ENCODE peak calls at places on chromosome 13, in six cellular contexts. I is HepG2, U is SK-N-SH, S is HCT116, C is GM12878, R is K562. K is an unnamed sample.

GRCh38 chr13:111389621-111390521 is 69.4 kb downstream of the TEX29 start:
- DNase-seq in S (no peak), C (no peak), R (no peak), I (no peak), U (no peak), K (no peak)

GRCh38 chr13:110874508-110874960 is 40.3 kb downstream of the ANKRD10 start:
- DNase-seq in R (peak; percentile 91), I (peak; percentile 37), U (peak; percentile 96), C (no peak), S (peak; percentile 39), K (peak; percentile 82)

GRCh38 chr13:101829484-101829883 is 377.0 kb downstream of the ITGBL1 start:
- DNase-seq in C (no peak), S (no peak), I (no peak), U (no peak), R (no peak), K (no peak)

GRCh38 chr13:47332149-47332548 is 435.3 kb upstream of the HTR2A start:
- DNase-seq in U (no peak), R (no peak), C (no peak), S (no peak), I (no peak), K (no peak)

GRCh38 chr13:24080134-24080533 is 80.4 kb upstream of the SPATA13 start:
- DNase-seq in S (no peak), U (no peak), R (no peak), C (no peak), I (no peak), K (no peak)

GRCh38 chr13:81664872-81665271 is 1323.9 kb upstream of the SPRY2 start:
- DNase-seq in I (no peak), C (no peak), S (no peak), U (no peak), R (no peak), K (no peak)

GRCh38 chr13:95588721-95589120 is 36.2 kb downstream of the CLDN10 start:
- DNase-seq in I (no peak), S (no peak), U (no peak), R (no peak), C (no peak), K (no peak)

GRCh38 chr13:42401376-42401775 is 129.4 kb downstream of the AKAP11 start:
- DNase-seq in S (no peak), C (no peak), I (no peak), U (no peak), R (no peak), K (no peak)

GRCh38 chr13:33678906-33679657 is 138.9 kb upstream of the RFC3 start:
- DNase-seq in S (no peak), C (peak; percentile 98), R (peak; percentile 5), I (peak; percentile 97), U (no peak), K (peak; percentile 15)

DNA sequence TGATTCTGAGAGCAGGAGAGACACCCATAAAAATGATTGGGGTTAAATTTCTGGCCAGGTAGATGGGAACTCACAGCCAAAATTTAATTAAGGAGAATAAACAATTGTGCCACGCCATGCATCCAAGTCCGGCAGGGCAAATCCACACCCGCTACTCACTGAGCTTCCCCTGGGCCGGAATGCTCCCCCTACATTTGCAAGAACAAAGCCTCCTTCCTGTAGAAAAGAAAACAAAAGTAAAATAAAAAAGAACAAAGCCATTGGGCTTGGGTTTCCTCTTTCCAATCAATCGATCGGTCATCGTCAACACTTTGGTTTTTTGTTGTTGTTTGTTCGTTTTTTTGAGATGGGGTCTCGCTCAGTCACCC is 30.2 kb upstream of the TFDP1 start:
- DNase-seq in U (no peak), R (no peak), I (no peak), S (no peak), C (no peak), K (no peak)
- TF ChIP-seq JUND in U (no peak), R (no peak), I (no peak), S (no peak), C (no peak), K (no peak)

DNA sequence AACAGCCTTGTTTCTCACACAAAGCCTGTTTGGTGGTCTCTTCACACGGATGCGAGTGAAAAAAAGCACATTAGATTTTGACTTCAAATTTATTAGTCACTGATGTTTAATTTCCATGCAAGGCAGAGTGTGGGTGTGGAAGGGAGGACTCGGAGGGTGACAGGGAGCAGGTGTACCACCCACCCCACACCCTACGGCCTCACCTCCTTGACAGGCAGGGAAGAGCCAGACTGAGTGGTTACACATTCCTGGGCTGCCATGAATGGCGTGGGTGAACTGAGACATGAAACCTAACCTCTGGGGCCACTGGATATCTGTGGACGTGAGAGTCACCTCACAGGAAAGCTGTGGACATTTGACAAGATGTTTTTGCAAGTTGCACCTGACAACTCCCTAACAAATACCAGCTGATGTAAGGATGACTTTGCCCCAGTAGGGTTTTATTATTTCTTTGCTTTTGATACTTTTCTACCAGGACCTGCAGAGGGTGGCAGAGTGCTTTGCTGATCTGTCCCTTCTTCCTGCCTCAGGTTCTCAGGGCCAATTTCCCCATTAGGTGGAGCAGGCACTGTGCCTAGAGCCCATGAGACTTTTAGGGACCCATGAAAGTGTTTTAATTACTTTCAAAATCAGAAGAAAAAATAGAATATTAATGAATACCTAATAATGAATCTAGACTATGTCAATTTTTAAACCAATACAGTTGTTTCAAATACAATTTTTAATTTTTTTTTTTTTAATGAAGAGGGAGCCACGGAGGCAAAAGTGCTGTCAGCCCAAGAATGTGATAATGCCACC is 58.2 kb upstream of the CYSLTR2 start:
- DNase-seq in R (peak; percentile 9), C (no peak), I (peak; percentile 79), U (peak; percentile 48), S (peak; percentile 50), K (peak; percentile 79)
- TF ChIP-seq JUND in R (no peak), C (no peak), I (no peak), U (no peak), S (no peak), K (no peak)

GRCh38 chr13:99496322-99497142 is 4.7 kb upstream of the TM9SF2 start:
- DNase-seq in R (no peak), S (peak; percentile 36), I (peak; percentile 98), C (peak; percentile 75), U (no peak), K (no peak)
- TF ChIP-seq JUND in R (no peak), S (no peak), I (no peak), C (no peak), U (no peak), K (no peak)

GRCh38 chr13:32048816-32049215 is 17.2 kb downstream of the FRY start:
- DNase-seq in S (no peak), U (peak; percentile 21), R (no peak), I (peak; percentile 43), C (no peak), K (no peak)
- TF ChIP-seq JUND in S (no peak), U (no peak), R (no peak), I (no peak), C (no peak), K (no peak)

DNA sequence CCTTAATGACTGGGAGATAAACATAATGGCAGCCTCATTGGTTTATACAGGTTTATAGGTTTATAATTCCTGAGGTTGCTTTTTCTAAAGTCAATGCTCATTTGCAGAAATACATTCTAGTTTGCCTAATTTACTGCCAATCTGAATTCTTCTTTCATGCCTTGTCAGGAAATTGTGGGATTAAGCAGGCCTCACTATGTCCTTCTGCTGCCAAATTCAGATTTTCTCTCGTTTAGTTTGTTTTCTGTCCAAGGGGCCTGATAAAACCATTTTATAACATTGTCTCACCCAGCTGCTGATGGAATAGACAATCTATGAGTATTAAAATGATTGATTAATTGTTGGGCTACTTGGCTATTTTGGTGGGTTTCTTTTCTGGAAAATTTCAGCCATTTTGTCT is 42.4 kb upstream of the OBI1 start:
- DNase-seq in I (no peak), S (no peak), R (no peak), C (no peak), U (no peak), K (no peak)
- TF ChIP-seq JUND in I (no peak), S (no peak), R (no peak), C (no peak), U (no peak), K (no peak)

DNA sequence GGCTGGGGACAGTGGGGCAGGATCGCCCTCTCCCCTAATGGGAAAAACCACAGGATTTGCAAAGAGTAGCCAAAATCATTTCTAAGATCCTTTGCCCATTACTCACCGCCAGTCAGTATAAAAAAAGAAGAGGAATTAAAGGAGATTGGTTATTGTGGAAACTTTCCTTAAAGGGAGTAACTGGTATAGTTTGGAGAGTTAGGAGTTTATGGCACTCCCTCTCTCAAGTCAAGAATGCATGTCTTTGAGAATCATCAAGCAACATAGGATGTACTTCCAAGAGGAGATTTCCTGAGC is 30.5 kb upstream of the IRS2 start:
- DNase-seq in R (no peak), U (no peak), I (no peak), C (no peak), S (no peak), K (no peak)
- TF ChIP-seq JUND in R (no peak), U (peak; percentile 22), I (no peak), C (no peak), S (no peak), K (no peak)

DNA sequence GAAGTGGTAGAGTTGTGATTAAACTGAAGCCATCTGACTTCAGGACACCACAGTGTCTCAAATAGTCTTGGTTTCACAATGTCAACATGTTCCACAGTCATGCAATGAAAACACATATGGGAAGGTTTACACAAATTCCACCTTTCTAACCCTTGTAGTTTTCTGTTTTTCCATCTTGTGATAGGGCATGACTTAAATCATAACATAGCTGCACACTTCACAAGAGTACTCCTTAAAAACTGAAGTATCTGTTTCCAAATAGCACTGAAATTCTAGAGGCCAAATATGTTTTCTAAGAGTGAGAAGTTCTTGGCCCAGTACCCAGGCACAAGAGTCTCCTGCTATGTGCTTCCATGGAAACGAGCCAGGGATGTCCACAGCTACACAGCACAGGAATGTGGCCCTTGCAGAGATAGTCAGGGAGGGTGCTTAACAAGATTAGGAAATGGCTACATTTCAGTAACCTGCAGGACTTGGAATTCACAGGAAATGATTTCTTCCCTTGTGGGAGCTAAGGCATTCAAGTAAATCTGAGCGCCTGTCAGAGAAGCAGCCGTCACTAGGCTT is 269.1 kb downstream of the NDFIP2 start:
- DNase-seq in S (no peak), R (no peak), I (no peak), C (no peak), U (no peak), K (peak; percentile 28)
- TF ChIP-seq JUND in S (no peak), R (no peak), I (no peak), C (no peak), U (peak; percentile 70), K (no peak)

DNA sequence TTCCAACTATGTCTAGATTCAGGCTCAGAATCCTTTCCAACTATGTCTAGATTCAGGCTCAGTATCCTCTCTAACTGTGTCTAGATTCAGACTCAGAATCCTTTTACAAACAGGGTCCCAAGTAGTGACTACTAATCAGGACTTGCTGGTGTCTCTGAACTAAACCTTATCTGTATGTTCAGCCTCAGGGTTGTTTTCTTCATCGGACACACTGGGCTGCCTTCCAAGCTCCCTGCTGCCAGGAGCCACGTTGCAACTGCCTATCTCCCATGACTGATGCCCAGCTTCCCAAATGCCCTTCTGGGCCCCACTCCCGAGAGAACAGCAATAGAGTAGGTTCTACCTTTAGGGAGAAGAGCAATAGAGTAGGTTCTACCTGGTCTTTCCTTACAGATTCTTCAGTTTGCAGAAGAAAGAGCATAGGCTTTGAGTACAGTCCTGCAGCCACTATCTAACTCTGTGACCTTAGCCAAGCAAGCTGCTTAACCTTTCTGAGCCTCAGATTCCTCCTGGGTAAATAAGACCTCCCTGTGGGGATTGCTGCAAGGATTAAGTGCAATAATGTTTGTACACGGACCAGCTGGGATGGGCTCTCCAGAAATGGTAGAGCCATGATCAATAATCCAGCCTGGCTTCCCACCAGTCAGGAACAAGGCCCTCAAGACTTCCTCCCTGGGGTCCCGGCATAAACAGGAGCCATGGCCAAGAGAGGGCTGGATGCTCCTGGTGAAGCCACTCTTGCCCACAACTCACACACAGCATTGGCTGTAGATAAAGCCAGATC is 61.5 kb downstream of the ZIC5 start:
- DNase-seq in S (no peak), U (no peak), I (no peak), R (no peak), C (no peak), K (no peak)
- TF ChIP-seq JUND in S (no peak), U (no peak), I (no peak), R (no peak), C (no peak), K (no peak)

K was measured in T47D.